ENCODE peak calls at places on chromosomes 3 and 15, in six cellular contexts. R is spleen, J is progenitor cell of endocrine pancreas, E is stomach, G is GM12864, A is right atrium auricular region. Y is an unnamed sample.

GRCh38 chr3:14369675-14370669 is 32.4 kb upstream of the SLC6A6 start:
- DNase-seq in A (no peak), J (no peak), R (no peak), G (no peak), E (peak; percentile 87), Y (peak; percentile 21)

GRCh38 chr3:107684431-107684925 is 161.7 kb downstream of the BBX start:
- DNase-seq in E (no peak), G (no peak), J (no peak), R (no peak), A (no peak), Y (no peak)

GRCh38 chr15:90362936-90363212 is 10.8 kb downstream of the ZNF774 start:
- DNase-seq in G (no peak), J (no peak), E (no peak), A (peak; percentile 70), R (no peak), Y (no peak)

GRCh38 chr15:84023636-84024035 is 211.9 kb upstream of the GOLGA6L4 start:
- DNase-seq in R (no peak), G (peak; percentile 15), A (no peak), E (no peak), J (no peak), Y (peak; percentile 33)

GRCh38 chr3:108017587-108017986 is 73.2 kb downstream of the CD47 start:
- DNase-seq in G (no peak), A (no peak), E (no peak), R (no peak), J (no peak), Y (no peak)

GRCh38 chr15:69561071-69561784 is 108.6 kb downstream of the RPLP1 start:
- DNase-seq in E (peak; percentile 79), G (no peak), J (peak; percentile 64), A (no peak), R (no peak), Y (no peak)

GRCh38 chr3:30760040-30760439 is 134.4 kb downstream of the GADL1 start:
- DNase-seq in G (no peak), J (no peak), R (no peak), E (no peak), A (no peak), Y (no peak)

GRCh38 chr3:135057996-135058395 is 262.9 kb downstream of the EPHB1 start:
- DNase-seq in R (no peak), E (no peak), J (no peak), G (no peak), A (no peak), Y (no peak)

GRCh38 chr15:101723161-101723873 is 956 bp downstream of the TARS3 start:
- DNase-seq in J (no peak), A (no peak), E (no peak), G (peak; percentile 48), R (no peak), Y (no peak)

GRCh38 chr3:63960048-63960711 is 48.0 kb upstream of the SCAANT1 start:
- DNase-seq in J (no peak), G (no peak), A (no peak), E (peak; percentile 43), R (peak; percentile 73), Y (no peak)

GRCh38 chr3:131526801-131527347 is 24.1 kb upstream of the MRPL3 start:
- DNase-seq in J (peak; percentile 61), R (peak; percentile 77), A (no peak), E (peak; percentile 26), G (no peak), Y (peak; percentile 26)

GRCh38 chr3:64399205-64399800 is 174.0 kb upstream of the PRICKLE2 start:
- DNase-seq in A (no peak), G (no peak), R (no peak), J (no peak), E (no peak), Y (peak; percentile 63)

GRCh38 chr3:112437146-112438022 is 61.9 kb downstream of the BTLA start:
- DNase-seq in R (no peak), G (no peak), A (no peak), J (no peak), E (no peak), Y (no peak)
- TF ChIP-seq CTCF in R (peak; percentile 37), G (peak; percentile 64), A (no peak), J (no peak), E (no peak), Y (no peak)

GRCh38 chr3:128060473-128061381 is 8.5 kb downstream of the SEC61A1 start:
- DNase-seq in J (no peak), G (no peak), E (no peak), R (no peak), A (no peak), Y (no peak)
- TF ChIP-seq CTCF in J (no peak), G (no peak), E (no peak), R (no peak), A (no peak), Y (no peak)

GRCh38 chr3:36842275-36842674 is 77.9 kb upstream of the DCLK3 start:
- DNase-seq in A (no peak), G (no peak), J (no peak), E (no peak), R (no peak), Y (no peak)

GRCh38 chr3:36832406-36832805 is 68.1 kb upstream of the DCLK3 start:
- DNase-seq in J (no peak), E (no peak), R (no peak), A (no peak), G (no peak), Y (no peak)

GRCh38 chr3:36840453-36840921 is 76.1 kb upstream of the DCLK3 start:
- DNase-seq in J (no peak), R (no peak), E (no peak), A (peak; percentile 42), G (no peak), Y (no peak)

GRCh38 chr3:36833160-36833814 is 68.9 kb upstream of the DCLK3 start:
- DNase-seq in G (no peak), J (no peak), R (no peak), A (no peak), E (no peak), Y (no peak)

GRCh38 chr3:36837089-36837488 is 72.7 kb upstream of the DCLK3 start:
- DNase-seq in E (no peak), J (no peak), G (no peak), R (no peak), A (peak; percentile 13), Y (no peak)
- TF ChIP-seq CTCF in E (no peak), J (no peak), G (peak; percentile 39), R (no peak), A (no peak), Y (no peak)

GRCh38 chr3:52205727-52206372 is 7.9 kb downstream of the ALAS1 start:
- DNase-seq in A (no peak), E (no peak), G (no peak), R (no peak), J (no peak), Y (no peak)
- TF ChIP-seq CTCF in A (no peak), E (no peak), G (no peak), R (no peak), J (no peak), Y (no peak)

DNA sequence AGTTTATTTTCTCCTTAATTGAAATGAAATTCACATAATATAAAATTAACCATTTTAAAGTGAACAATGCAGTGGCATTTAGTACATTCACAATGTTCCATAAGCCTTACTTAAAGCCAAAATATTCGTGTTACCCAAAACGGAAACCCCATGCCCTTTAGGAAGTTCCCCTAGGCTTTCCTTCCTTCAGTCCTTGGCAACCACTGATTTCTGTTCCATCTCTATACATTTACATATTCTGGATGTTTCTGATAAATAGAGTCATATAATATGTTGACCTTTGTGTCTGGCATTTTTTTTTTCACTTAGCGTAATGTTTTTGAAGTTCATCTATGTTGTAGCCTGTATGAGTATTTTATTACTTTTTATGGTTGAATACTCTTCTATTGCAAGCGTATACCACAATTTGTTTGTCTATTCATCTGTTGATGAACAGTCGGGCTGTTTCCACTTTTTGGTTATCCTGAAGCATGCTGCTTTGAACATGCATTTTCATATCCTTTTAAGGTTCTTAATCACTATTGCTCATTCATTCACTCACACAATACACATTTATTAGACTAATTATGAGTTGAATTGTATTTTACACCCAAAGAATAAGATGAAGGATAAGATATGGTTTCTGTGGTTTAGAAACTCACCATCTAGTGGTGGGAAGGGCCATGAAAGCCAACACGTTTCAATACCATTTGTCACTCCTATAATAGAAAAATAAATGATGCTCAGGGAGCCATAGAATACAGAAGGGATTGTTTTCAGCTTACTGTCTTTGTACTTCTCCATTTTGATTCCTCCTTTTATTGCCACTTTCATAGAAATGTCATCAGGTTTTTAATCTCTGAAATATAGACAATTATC is 408.2 kb upstream of the CBLB start:
- DNase-seq in A (no peak), G (no peak), E (no peak), R (no peak), J (no peak), Y (no peak)
- TF ChIP-seq CTCF in A (no peak), G (no peak), E (no peak), R (no peak), J (no peak), Y (no peak)

DNA sequence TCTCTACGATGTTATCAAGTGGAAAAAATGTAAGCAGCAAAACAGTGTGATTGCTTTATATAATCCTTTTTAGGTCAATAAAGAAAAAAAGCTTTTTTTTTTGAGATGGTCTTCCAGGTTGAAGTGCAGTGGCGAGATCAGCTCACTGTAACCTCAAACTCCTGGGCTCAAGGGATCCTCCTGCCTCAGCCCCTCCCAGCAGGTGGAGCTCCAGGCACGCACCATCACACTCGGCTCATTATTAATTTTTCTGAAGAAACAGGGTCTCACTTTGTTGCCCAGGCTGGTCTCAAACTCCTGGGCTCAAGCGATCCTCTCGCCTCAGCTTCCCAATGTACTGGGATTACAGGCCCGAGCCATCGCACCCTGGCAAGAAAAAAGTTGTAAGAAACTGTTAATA is 17.3 kb downstream of the RNF168 start:
- DNase-seq in E (no peak), R (no peak), J (no peak), A (no peak), G (no peak), Y (peak; percentile 12)
- TF ChIP-seq CTCF in E (no peak), R (no peak), J (peak; percentile 29), A (peak; percentile 20), G (peak; percentile 49), Y (no peak)

GRCh38 chr3:189948724-189949045 is 172.0 kb downstream of the P3H2 start:
- DNase-seq in R (no peak), A (no peak), G (no peak), J (no peak), E (no peak), Y (no peak)
- TF ChIP-seq CTCF in R (no peak), A (no peak), G (no peak), J (no peak), E (no peak), Y (peak; percentile 19)

Y was measured in endothelial cell.